ENCODE peak calls at places on chromosomes 12 and 14, in six cellular contexts. One of them, this sample, is unnamed.

GRCh38 chr12:70379856-70380255 is 13.8 kb downstream of the KCNMB4 start:
- DNase-seq in endothelial cell of umbilical vein: no peak
- DNase-seq in GM12878: no peak
- DNase-seq in K562: no peak
- DNase-seq in A549: no peak
- DNase-seq in HepG2: no peak
- DNase-seq in this sample: no peak

GRCh38 chr12:100926669-100927248 is 132.2 kb downstream of the ANO4 start:
- DNase-seq in GM12878: no peak
- DNase-seq in endothelial cell of umbilical vein: peak
- DNase-seq in HepG2: peak
- DNase-seq in K562: no peak
- DNase-seq in A549: no peak
- DNase-seq in this sample: peak

GRCh38 chr14:23182372-23183014 is 967 bp downstream of the SLC7A8 start:
- DNase-seq in GM12878: no peak
- DNase-seq in A549: no peak
- DNase-seq in K562: no peak
- DNase-seq in HepG2: no peak
- DNase-seq in endothelial cell of umbilical vein: peak
- DNase-seq in this sample: no peak

GRCh38 chr12:59164991-59165718 is 244.9 kb upstream of the LRIG3 start:
- DNase-seq in HepG2: peak
- DNase-seq in endothelial cell of umbilical vein: peak
- DNase-seq in A549: peak
- DNase-seq in K562: no peak
- DNase-seq in GM12878: no peak
- DNase-seq in this sample: peak

GRCh38 chr12:61523276-61523992 is 736.8 kb upstream of the USP15 start:
- DNase-seq in GM12878: no peak
- DNase-seq in K562: no peak
- DNase-seq in HepG2: no peak
- DNase-seq in endothelial cell of umbilical vein: no peak
- DNase-seq in A549: no peak
- DNase-seq in this sample: no peak

GRCh38 chr14:64787619-64788018 is 83.4 kb downstream of the PLEKHG3 start:
- DNase-seq in HepG2: no peak
- DNase-seq in endothelial cell of umbilical vein: peak
- DNase-seq in A549: no peak
- DNase-seq in K562: no peak
- DNase-seq in GM12878: no peak
- DNase-seq in this sample: no peak

GRCh38 chr12:91272456-91273063 is 89.9 kb upstream of the DCN start:
- DNase-seq in A549: no peak
- DNase-seq in endothelial cell of umbilical vein: no peak
- DNase-seq in GM12878: no peak
- DNase-seq in K562: no peak
- DNase-seq in HepG2: no peak
- DNase-seq in this sample: no peak

GRCh38 chr12:120252071-120252906 is 13.2 kb downstream of the PXN start:
- DNase-seq in endothelial cell of umbilical vein: peak
- DNase-seq in A549: no peak
- DNase-seq in GM12878: no peak
- DNase-seq in HepG2: no peak
- DNase-seq in K562: no peak
- DNase-seq in this sample: peak

GRCh38 chr14:98957211-98958047 is 314.6 kb downstream of the BCL11B start:
- DNase-seq in A549: peak
- DNase-seq in GM12878: no peak
- DNase-seq in HepG2: no peak
- DNase-seq in endothelial cell of umbilical vein: no peak
- DNase-seq in K562: no peak
- DNase-seq in this sample: peak

GRCh38 chr12:1590083-1590979 is 4.0 kb downstream of the FBXL14 start:
- DNase-seq in HepG2: no peak
- DNase-seq in K562: no peak
- DNase-seq in endothelial cell of umbilical vein: no peak
- DNase-seq in GM12878: no peak
- DNase-seq in A549: no peak
- DNase-seq in this sample: no peak

GRCh38 chr12:93137656-93138612 is 208.8 kb upstream of the EEA1 start:
- DNase-seq in GM12878: no peak
- DNase-seq in K562: peak
- DNase-seq in endothelial cell of umbilical vein: no peak
- DNase-seq in HepG2: no peak
- DNase-seq in A549: peak
- DNase-seq in this sample: peak

GRCh38 chr12:62471734-62472133 is 5.1 kb downstream of the MON2 start:
- DNase-seq in endothelial cell of umbilical vein: no peak
- DNase-seq in K562: no peak
- DNase-seq in GM12878: no peak
- DNase-seq in HepG2: no peak
- DNase-seq in A549: no peak
- DNase-seq in this sample: no peak

GRCh38 chr14:72518809-72519377 is 375.0 kb downstream of the DPF3 start:
- DNase-seq in GM12878: peak
- DNase-seq in endothelial cell of umbilical vein: no peak
- DNase-seq in HepG2: no peak
- DNase-seq in K562: no peak
- DNase-seq in A549: no peak
- DNase-seq in this sample: peak

GRCh38 chr14:78340250-78340649 is 170.1 kb downstream of the NRXN3 start:
- DNase-seq in K562: no peak
- DNase-seq in GM12878: no peak
- DNase-seq in endothelial cell of umbilical vein: no peak
- DNase-seq in HepG2: no peak
- DNase-seq in A549: no peak
- DNase-seq in this sample: no peak

GRCh38 chr14:69625299-69626131 is 14.1 kb downstream of the SUSD6 start:
- DNase-seq in endothelial cell of umbilical vein: peak
- DNase-seq in K562: no peak
- DNase-seq in A549: no peak
- DNase-seq in GM12878: peak
- DNase-seq in HepG2: no peak
- DNase-seq in this sample: peak

GRCh38 chr14:56581041-56581727 is 1.6 kb downstream of the TMEM260 start:
- DNase-seq in GM12878: no peak
- DNase-seq in K562: no peak
- DNase-seq in endothelial cell of umbilical vein: no peak
- DNase-seq in A549: no peak
- DNase-seq in HepG2: no peak
- DNase-seq in this sample: peak

GRCh38 chr14:99266181-99267178 is 5.5 kb downstream of the BCL11B start:
- DNase-seq in GM12878: no peak
- DNase-seq in K562: peak
- DNase-seq in A549: peak
- DNase-seq in HepG2: peak
- DNase-seq in endothelial cell of umbilical vein: peak
- DNase-seq in this sample: peak

GRCh38 chr14:73787760-73788508 is 63.7 kb upstream of the PTGR2 start:
- DNase-seq in GM12878: no peak
- DNase-seq in HepG2: no peak
- DNase-seq in A549: no peak
- DNase-seq in K562: no peak
- DNase-seq in endothelial cell of umbilical vein: peak
- DNase-seq in this sample: peak

GRCh38 chr12:19482551-19483109 is 43.3 kb downstream of the AEBP2 start:
- DNase-seq in GM12878: peak
- DNase-seq in endothelial cell of umbilical vein: no peak
- DNase-seq in A549: no peak
- DNase-seq in K562: no peak
- DNase-seq in HepG2: no peak
- DNase-seq in this sample: peak

GRCh38 chr14:74492413-74493342 is at the start of gene NPC2:
- DNase-seq in A549: no peak
- DNase-seq in HepG2: no peak
- DNase-seq in GM12878: no peak
- DNase-seq in endothelial cell of umbilical vein: peak
- DNase-seq in K562: no peak
- DNase-seq in this sample: no peak

GRCh38 chr12:108611884-108612415 is 14.1 kb upstream of the TMEM119 start:
- DNase-seq in endothelial cell of umbilical vein: peak
- DNase-seq in HepG2: peak
- DNase-seq in K562: peak
- DNase-seq in GM12878: no peak
- DNase-seq in A549: peak
- DNase-seq in this sample: peak
- TF ChIP-seq CTCF in endothelial cell of umbilical vein: peak
- TF ChIP-seq CTCF in HepG2: peak
- TF ChIP-seq CTCF in K562: peak
- TF ChIP-seq CTCF in GM12878: peak
- TF ChIP-seq CTCF in A549: peak
- TF ChIP-seq CTCF in this sample: peak

DNA sequence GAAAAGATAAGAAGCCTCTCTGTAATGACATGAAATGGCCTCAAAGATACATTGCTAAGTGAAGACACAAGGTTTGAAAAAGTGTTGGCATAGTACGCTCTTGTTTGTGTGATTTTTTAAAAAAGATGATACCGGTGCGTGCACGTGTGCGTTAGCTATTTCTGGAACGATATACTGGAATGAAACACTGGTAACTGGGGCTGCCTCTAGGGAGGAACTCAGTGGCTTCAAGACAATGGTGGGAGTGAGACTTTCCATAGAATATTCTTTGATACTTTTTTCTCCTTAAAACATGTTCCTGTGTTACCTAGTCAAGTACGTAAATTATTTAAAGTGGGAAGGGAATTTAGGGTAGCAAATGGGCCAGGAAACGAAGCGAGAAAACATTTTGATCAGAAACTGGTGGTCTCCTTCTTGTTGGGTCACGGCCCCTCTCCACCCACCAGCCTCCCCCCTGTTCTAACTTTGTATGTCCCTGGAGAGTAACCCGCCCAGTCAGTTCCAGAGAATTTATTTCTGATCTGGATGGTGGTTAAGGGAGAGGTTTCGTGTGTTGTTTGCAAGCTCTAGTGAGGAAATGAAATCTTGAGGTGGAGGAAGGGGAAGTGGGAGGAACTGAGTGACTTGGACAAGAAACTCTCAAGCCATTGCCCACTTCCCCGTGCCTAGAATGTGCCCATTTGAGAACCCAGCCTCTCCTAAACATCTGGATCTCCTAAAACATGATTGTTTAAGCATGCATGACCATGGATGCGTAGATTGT is 6.6 kb downstream of the FGF6 start:
- DNase-seq in K562: no peak
- DNase-seq in A549: no peak
- DNase-seq in endothelial cell of umbilical vein: no peak
- DNase-seq in HepG2: no peak
- DNase-seq in GM12878: no peak
- DNase-seq in this sample: peak
- TF ChIP-seq MAX in K562: no peak
- TF ChIP-seq MAX in A549: no peak
- TF ChIP-seq MAX in endothelial cell of umbilical vein: no peak
- TF ChIP-seq MAX in HepG2: no peak
- TF ChIP-seq MAX in GM12878: no peak
- TF ChIP-seq MAX in this sample: no peak

GRCh38 chr12:39378346-39378745 is 64.6 kb downstream of the KIF21A start:
- DNase-seq in K562: no peak
- DNase-seq in GM12878: no peak
- DNase-seq in HepG2: no peak
- DNase-seq in endothelial cell of umbilical vein: no peak
- DNase-seq in A549: no peak
- DNase-seq in this sample: no peak
- TF ChIP-seq MYC in K562: no peak
- TF ChIP-seq MYC in GM12878: no peak
- TF ChIP-seq MYC in HepG2: no peak
- TF ChIP-seq MYC in endothelial cell of umbilical vein: no peak
- TF ChIP-seq MYC in A549: no peak
- TF ChIP-seq MYC in this sample: no peak

GRCh38 chr12:109253913-109254544 is 55.1 kb downstream of the FOXN4 start:
- DNase-seq in K562: no peak
- DNase-seq in A549: no peak
- DNase-seq in GM12878: no peak
- DNase-seq in HepG2: no peak
- DNase-seq in endothelial cell of umbilical vein: no peak
- DNase-seq in this sample: no peak
- TF ChIP-seq CTCF in K562: no peak
- TF ChIP-seq CTCF in A549: no peak
- TF ChIP-seq CTCF in GM12878: no peak
- TF ChIP-seq CTCF in HepG2: no peak
- TF ChIP-seq CTCF in endothelial cell of umbilical vein: no peak
- TF ChIP-seq CTCF in this sample: no peak

GRCh38 chr12:104793280-104793679 is 164.8 kb downstream of the SLC41A2 start:
- DNase-seq in HepG2: no peak
- DNase-seq in K562: no peak
- DNase-seq in A549: no peak
- DNase-seq in GM12878: no peak
- DNase-seq in endothelial cell of umbilical vein: no peak
- DNase-seq in this sample: no peak
- TF ChIP-seq MAX in HepG2: no peak
- TF ChIP-seq MAX in K562: no peak
- TF ChIP-seq MAX in A549: no peak
- TF ChIP-seq MAX in GM12878: no peak
- TF ChIP-seq MAX in endothelial cell of umbilical vein: no peak
- TF ChIP-seq MAX in this sample: no peak

DNA sequence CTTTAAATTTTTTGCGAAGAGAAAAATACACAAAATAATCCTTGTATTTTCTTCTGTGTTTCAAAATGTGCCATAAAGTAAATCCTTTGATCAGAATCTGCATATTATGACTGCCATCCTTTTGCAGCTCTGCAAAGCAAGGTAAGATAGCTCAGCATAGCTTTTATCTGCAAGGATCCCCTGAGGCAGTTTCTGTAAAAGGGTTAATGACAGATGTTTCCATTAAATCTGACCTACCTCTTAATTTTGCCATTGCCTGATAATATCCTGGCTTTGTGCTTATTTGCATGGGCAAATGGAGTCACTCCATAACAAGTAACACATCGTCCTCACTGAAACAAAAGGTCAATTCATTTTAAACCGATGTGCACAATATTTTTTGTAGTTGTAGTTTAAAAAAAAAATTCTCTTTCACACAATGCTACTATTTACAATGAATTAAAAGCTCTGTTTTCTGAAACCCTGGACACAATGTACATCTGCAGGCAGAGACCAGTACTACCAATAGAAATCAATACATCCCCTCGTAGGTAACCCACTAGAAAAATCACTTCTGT is 108.5 kb upstream of the SOX5 start:
- DNase-seq in K562: no peak
- DNase-seq in HepG2: no peak
- DNase-seq in A549: no peak
- DNase-seq in endothelial cell of umbilical vein: no peak
- DNase-seq in GM12878: no peak
- DNase-seq in this sample: no peak
- TF ChIP-seq MYC in K562: no peak
- TF ChIP-seq MYC in HepG2: no peak
- TF ChIP-seq MYC in A549: no peak
- TF ChIP-seq MYC in endothelial cell of umbilical vein: no peak
- TF ChIP-seq MYC in GM12878: no peak
- TF ChIP-seq MYC in this sample: no peak